ENCODE peak calls at places on chromosomes 5 and 9, in nine cellular contexts. W, P, A, D, X, L, E, J and U are unnamed samples.
A peak's percentile ranks its signal among the peaks of the same experiment; 100 is the strongest.

GRCh38 chr5:1508679-1509290 is 15.0 kb downstream of the LPCAT1 start:
- DNase-seq in P (no peak), W (peak; percentile 42), E (peak; percentile 4), X (no peak), A (peak; percentile 4), D (no peak), L (no peak), J (no peak), U (no peak)

GRCh38 chr5:119273391-119273839 is 82.4 kb upstream of the TNFAIP8 start:
- DNase-seq in W (no peak), D (no peak), P (no peak), X (no peak), E (no peak), A (no peak), J (peak; percentile 12), L (no peak), U (no peak)

GRCh38 chr9:131960311-131960710 is 119.4 kb downstream of the MED27 start:
- DNase-seq in J (no peak), W (no peak), A (no peak), X (no peak), D (peak; percentile 33), P (no peak), L (no peak), E (no peak), U (peak; percentile 32)

GRCh38 chr5:91328743-91329142 is 54.4 kb downstream of the ARRDC3 start:
- DNase-seq in X (no peak), W (no peak), L (no peak), D (no peak), A (no peak), E (no peak), P (no peak), J (no peak), U (no peak)

GRCh38 chr5:101473483-101473882 is 570.4 kb upstream of the ST8SIA4 start:
- DNase-seq in A (no peak), D (no peak), L (no peak), J (no peak), E (no peak), X (no peak), P (no peak), W (no peak), U (no peak)

GRCh38 chr5:138573949-138574670 is 1.1 kb downstream of the HSPA9 start:
- DNase-seq in A (no peak), W (no peak), L (no peak), P (no peak), D (no peak), X (no peak), J (no peak), E (no peak), U (no peak)

GRCh38 chr9:112032009-112032408 is 135.4 kb downstream of the UGCG start:
- DNase-seq in E (no peak), J (no peak), A (no peak), W (no peak), P (no peak), X (no peak), D (no peak), L (no peak), U (no peak)

GRCh38 chr5:1315709-1316587 is 21.1 kb upstream of the TERT start:
- DNase-seq in L (peak; percentile 62), J (no peak), A (no peak), P (no peak), E (peak; percentile 88), W (no peak), X (peak; percentile 34), D (no peak), U (peak; percentile 11)

GRCh38 chr5:6362846-6363245 is 15.5 kb downstream of the MED10 start:
- DNase-seq in D (no peak), W (peak; percentile 42), L (no peak), X (no peak), P (no peak), A (no peak), E (no peak), J (no peak), U (no peak)

GRCh38 chr5:147417133-147417813 is 92.6 kb downstream of the DPYSL3 start:
- DNase-seq in A (no peak), L (no peak), D (no peak), W (no peak), J (no peak), X (peak; percentile 40), E (peak; percentile 81), P (no peak), U (peak; percentile 96)

GRCh38 chr5:173829826-173830225 is 58.3 kb upstream of the CPEB4 start:
- DNase-seq in E (no peak), X (no peak), W (no peak), D (no peak), P (no peak), L (no peak), J (no peak), A (peak; percentile 47), U (peak; percentile 41)